ENCODE peak calls at places on chromosome 5, in six cellular contexts. X is breast epithelium; R is neural progenitor cell; U is CD8-positive, alpha-beta T cell; C is left lung; A is hepatocyte. I is an unnamed sample.
A peak's percentile ranks its signal among the peaks of the same experiment; 100 is the strongest.

GRCh38 chr5:57735754-57736153 is 253.1 kb upstream of the ACTBL2 start:
- DNase-seq in X (no peak), R (no peak), U (no peak), C (no peak), A (no peak), I (no peak)

GRCh38 chr5:103981592-103981991 is 419.0 kb upstream of the NUDT12 start:
- DNase-seq in X (no peak), R (no peak), U (no peak), C (no peak), A (no peak), I (no peak)

GRCh38 chr5:8961219-8961618 is 584.7 kb downstream of the SEMA5A start:
- DNase-seq in X (no peak), R (no peak), U (no peak), C (no peak), A (no peak), I (no peak)

GRCh38 chr5:36073595-36074216 is 7.0 kb upstream of the UGT3A2 start:
- DNase-seq in X (no peak), R (peak; percentile 50), U (no peak), C (no peak), A (peak; percentile 26), I (no peak)

GRCh38 chr5:179270581-179271300 is 74.5 kb downstream of the ADAMTS2 start:
- DNase-seq in X (peak; percentile 52), R (no peak), U (peak; percentile 0), C (peak; percentile 68), A (no peak), I (peak; percentile 69)

GRCh38 chr5:136506131-136506530 is 140.8 kb upstream of the TRPC7 start:
- DNase-seq in X (no peak), R (no peak), U (no peak), C (no peak), A (no peak), I (no peak)

GRCh38 chr5:145919413-145919812 is 17.0 kb upstream of the SH3RF2 start:
- DNase-seq in X (no peak), R (no peak), U (no peak), C (no peak), A (no peak), I (no peak)

GRCh38 chr5:77882670-77883257 is 106.6 kb upstream of the TBCA start:
- DNase-seq in X (no peak), R (no peak), U (no peak), C (no peak), A (no peak), I (no peak)

GRCh38 chr5:77356740-77357139 is 135.4 kb downstream of the WDR41 start:
- DNase-seq in X (no peak), R (no peak), U (no peak), C (no peak), A (no peak), I (peak; percentile 68)

GRCh38 chr5:152349683-152350526 is 55.2 kb downstream of the NMUR2 start:
- DNase-seq in X (no peak), R (peak; percentile 68), U (no peak), C (peak; percentile 44), A (peak; percentile 74), I (no peak)

GRCh38 chr5:143860211-143860610 is 48.2 kb downstream of the HMHB1 start:
- DNase-seq in X (no peak), R (no peak), U (no peak), C (no peak), A (no peak), I (no peak)

GRCh38 chr5:83312672-83313071 is 158.9 kb upstream of the VCAN start:
- DNase-seq in X (no peak), R (no peak), U (no peak), C (no peak), A (no peak), I (no peak)

GRCh38 chr5:14008819-14009311 is 64.4 kb upstream of the DNAH5 start:
- DNase-seq in X (no peak), R (no peak), U (no peak), C (peak; percentile 81), A (peak; percentile 51), I (no peak)

GRCh38 chr5:55429221-55429620 is 105.5 kb downstream of the PLPP1 start:
- DNase-seq in X (no peak), R (no peak), U (no peak), C (no peak), A (no peak), I (no peak)

GRCh38 chr5:169435506-169436230 is 134.7 kb upstream of the SLIT3 start:
- DNase-seq in X (no peak), R (no peak), U (no peak), C (no peak), A (peak; percentile 17), I (no peak)

GRCh38 chr5:151757233-151758140 is 944 bp downstream of the ATOX1 start:
- DNase-seq in X (no peak), R (no peak), U (peak; percentile 30), C (no peak), A (peak; percentile 32), I (no peak)

GRCh38 chr5:127886141-127886540 is 182.9 kb downstream of the CCDC192 start:
- DNase-seq in X (no peak), R (no peak), U (no peak), C (no peak), A (no peak), I (no peak)

GRCh38 chr5:73519531-73520283 is 21.5 kb downstream of the BTF3 start:
- DNase-seq in X (no peak), R (peak; percentile 86), U (peak; percentile 67), C (peak; percentile 47), A (peak; percentile 87), I (peak; percentile 85)

GRCh38 chr5:180784497-180785097 is 18.0 kb downstream of the MGAT1 start:
- DNase-seq in X (peak; percentile 73), R (peak; percentile 50), U (peak; percentile 71), C (peak; percentile 70), A (peak; percentile 87), I (no peak)

GRCh38 chr5:38532165-38532669 is 24.2 kb downstream of the LIFR start:
- DNase-seq in X (no peak), R (peak; percentile 66), U (no peak), C (no peak), A (no peak), I (no peak)

GRCh38 chr5:637581-638450 is 25.7 kb downstream of the CEP72 start:
- DNase-seq in X (no peak), R (no peak), U (no peak), C (no peak), A (no peak), I (no peak)

GRCh38 chr5:131277875-131278795 is 14.3 kb downstream of the CDC42SE2 start:
- DNase-seq in X (no peak), R (no peak), U (no peak), C (no peak), A (no peak), I (no peak)

GRCh38 chr5:131274341-131275063 is 10.6 kb downstream of the CDC42SE2 start:
- DNase-seq in X (no peak), R (no peak), U (no peak), C (no peak), A (no peak), I (no peak)

GRCh38 chr5:131275996-131276535 is 12.2 kb downstream of the CDC42SE2 start:
- DNase-seq in X (no peak), R (no peak), U (no peak), C (no peak), A (no peak), I (no peak)

GRCh38 chr5:131279209-131279608 is 15.4 kb downstream of the CDC42SE2 start:
- DNase-seq in X (no peak), R (no peak), U (no peak), C (no peak), A (no peak), I (no peak)

DNA sequence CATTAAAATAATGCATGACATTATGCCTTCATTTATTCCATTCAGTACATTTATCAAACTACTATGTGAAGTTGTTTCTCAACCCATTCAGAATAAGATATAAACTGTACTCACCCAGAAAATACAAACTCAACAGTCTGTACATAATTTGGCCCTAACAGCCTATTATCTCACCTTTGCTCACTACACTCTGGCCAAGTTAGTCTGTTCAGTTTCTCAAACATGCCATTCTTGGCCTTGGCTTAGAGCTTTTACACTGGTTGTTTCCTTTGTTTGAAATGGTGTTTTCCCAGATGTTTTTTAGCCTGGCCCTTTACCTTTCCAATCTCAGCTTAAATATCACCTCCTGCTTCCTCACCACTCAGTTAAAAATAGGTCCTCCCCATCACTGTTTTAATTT is 13.6 kb downstream of the CDC42SE2 start:
- DNase-seq in X (no peak), R (no peak), U (no peak), C (no peak), A (no peak), I (no peak)
- H3K27ac ChIP-seq in X (no peak overlapping the region), R (no peak overlapping the region), U (no peak overlapping the region), C (no peak overlapping the region), A (no peak overlapping the region), I (no peak overlapping the region)

GRCh38 chr5:40879163-40879942 is 29.9 kb upstream of the C7 start:
- DNase-seq in X (no peak), R (no peak), U (no peak), C (no peak), A (peak; percentile 13), I (no peak)
- TF ChIP-seq CTCF in X (peak; percentile 62), R (peak; percentile 71), U (peak; percentile 82), C (peak; percentile 42), A (peak; percentile 71), I (peak; percentile 56)

GRCh38 chr5:80248378-80248777 is 7.5 kb downstream of the SERINC5 start:
- DNase-seq in X (no peak), R (no peak), U (no peak), C (no peak), A (no peak), I (no peak)

GRCh38 chr5:80251636-80252035 is 4.2 kb downstream of the SERINC5 start:
- DNase-seq in X (no peak), R (no peak), U (no peak), C (no peak), A (no peak), I (no peak)

GRCh38 chr5:80246995-80247729 is 8.7 kb downstream of the SERINC5 start:
- DNase-seq in X (no peak), R (peak; percentile 82), U (peak; percentile 36), C (no peak), A (peak; percentile 90), I (peak; percentile 54)

GRCh38 chr5:80249876-80250275 is 6.0 kb downstream of the SERINC5 start:
- DNase-seq in X (no peak), R (peak; percentile 57), U (no peak), C (no peak), A (no peak), I (no peak)

GRCh38 chr5:80250801-80251200 is 5.0 kb downstream of the SERINC5 start:
- DNase-seq in X (no peak), R (no peak), U (no peak), C (no peak), A (no peak), I (no peak)
- H3K4me1 ChIP-seq in X (peaks cover 16% of the 10 kb centered on the region), R (peaks cover 65% of the 10 kb centered on the region), U (peaks cover 75% of the 10 kb centered on the region), C (peaks cover 42% of the 10 kb centered on the region), A (peaks cover 43% of the 10 kb centered on the region), I (peaks cover 15% of the 10 kb centered on the region)

GRCh38 chr5:135027318-135027698 is 6.7 kb downstream of the PITX1 start:
- DNase-seq in X (no peak), R (peak; percentile 62), U (no peak), C (peak; percentile 70), A (no peak), I (no peak)

GRCh38 chr5:135024956-135025729 is 8.9 kb downstream of the PITX1 start:
- DNase-seq in X (no peak), R (no peak), U (no peak), C (peak; percentile 59), A (no peak), I (no peak)

GRCh38 chr5:135026645-135027317 is 7.2 kb downstream of the PITX1 start:
- DNase-seq in X (no peak), R (peak; percentile 39), U (no peak), C (peak; percentile 67), A (no peak), I (no peak)

GRCh38 chr5:135027699-135028615 is 6.1 kb downstream of the PITX1 start:
- DNase-seq in X (no peak), R (peak; percentile 63), U (no peak), C (peak; percentile 72), A (no peak), I (no peak)

GRCh38 chr5:135025730-135026644 is 8.0 kb downstream of the PITX1 start:
- DNase-seq in X (no peak), R (no peak), U (no peak), C (peak; percentile 44), A (no peak), I (no peak)
- H3K27ac ChIP-seq in X (no peak overlapping the region), R (no peak overlapping the region), U (no peak overlapping the region), C (no peak overlapping the region), A (peak overlapping the region; percentile 81), I (no peak overlapping the region)